ENCODE peak calls at places on chromosomes 2 and 18, in five cellular contexts. P is heart right ventricle, M is uterus, O is right atrium auricular region, E is NT2/D1. W is an unnamed sample. For H3K9me3, the result is how much of the 10 kb centered on the place peaks cover.

GRCh38 chr2:38497670-38498037 is 105.1 kb downstream of the HNRNPLL start:
- DNase-seq in O (no peak), E (no peak), M (no peak), P (no peak), W (no peak)

GRCh38 chr2:104028066-104028465 is 825.8 kb upstream of the POU3F3 start:
- DNase-seq in E (no peak), M (no peak), P (no peak), O (no peak), W (no peak)

GRCh38 chr2:46210063-46210462 is 87.1 kb upstream of the EPAS1 start:
- DNase-seq in P (no peak), M (no peak), O (no peak), E (no peak), W (no peak)

GRCh38 chr2:37869756-37870155 is 55.3 kb upstream of the RMDN2 start:
- DNase-seq in M (no peak), P (no peak), E (no peak), O (no peak), W (no peak)

GRCh38 chr2:101251844-101252407 is 760 bp upstream of the CNOT11 start:
- DNase-seq in O (no peak), P (no peak), E (peak), M (no peak), W (peak)

GRCh38 chr18:44733069-44733753 is 52.5 kb downstream of the SETBP1 start:
- DNase-seq in O (no peak), E (no peak), P (no peak), M (no peak), W (no peak)

GRCh38 chr2:232316382-232317190 is 62.0 kb upstream of the ALPP start:
- DNase-seq in O (no peak), E (no peak), M (no peak), P (no peak), W (no peak)

GRCh38 chr2:223618172-223619035 is 16.2 kb upstream of the SCG2 start:
- DNase-seq in E (peak), M (no peak), O (no peak), P (no peak), W (no peak)

GRCh38 chr18:36539674-36540073 is 242.2 kb downstream of the FHOD3 start:
- DNase-seq in M (no peak), O (no peak), P (no peak), E (no peak), W (no peak)

GRCh38 chr2:45607701-45608100 is 3.4 kb downstream of the SRBD1 start:
- DNase-seq in O (no peak), E (peak), M (no peak), P (no peak), W (no peak)

GRCh38 chr18:59813942-59814341 is 85.9 kb upstream of the PMAIP1 start:
- DNase-seq in O (no peak), E (no peak), M (no peak), P (no peak), W (no peak)

GRCh38 chr2:8581048-8581561 is 100.8 kb upstream of the ID2 start:
- DNase-seq in P (no peak), E (no peak), M (no peak), O (peak), W (no peak)

GRCh38 chr2:133221398-133221797 is 346.9 kb downstream of the NCKAP5 start:
- DNase-seq in E (no peak), O (no peak), P (no peak), M (no peak), W (no peak)

GRCh38 chr18:75491361-75491760 is 63.9 kb upstream of the SMIM21 start:
- DNase-seq in P (no peak), O (no peak), E (no peak), M (no peak), W (no peak)

GRCh38 chr2:37923308-37924055 is 1.6 kb upstream of the RMDN2 start:
- DNase-seq in E (no peak), O (no peak), M (no peak), P (no peak), W (no peak)

GRCh38 chr2:39469807-39470206 is 32.7 kb upstream of the MAP4K3 start:
- DNase-seq in O (no peak), P (no peak), M (no peak), E (no peak), W (no peak)

GRCh38 chr2:43226955-43227829 is 786 bp upstream of the ZFP36L2 start:
- DNase-seq in O (peak), P (peak), M (peak), E (peak), W (peak)

GRCh38 chr2:140990416-140990815 is 1140.4 kb downstream of the LRP1B start:
- DNase-seq in O (no peak), E (no peak), M (no peak), P (no peak), W (no peak)

GRCh38 chr2:63056309-63057065 is 5.9 kb downstream of the OTX1 start:
- DNase-seq in M (no peak), P (no peak), O (no peak), E (no peak), W (no peak)

GRCh38 chr2:239290618-239291504 is 110.0 kb downstream of the HDAC4 start:
- DNase-seq in M (peak), P (no peak), E (no peak), O (no peak), W (no peak)

GRCh38 chr2:21915201-21915600 is 791.4 kb downstream of the TDRD15 start:
- DNase-seq in E (no peak), P (no peak), M (no peak), O (no peak), W (no peak)
- H3K9me3 ChIP-seq in E (under half), P (under half), M (under half), O (under half), W (under half)

DNA sequence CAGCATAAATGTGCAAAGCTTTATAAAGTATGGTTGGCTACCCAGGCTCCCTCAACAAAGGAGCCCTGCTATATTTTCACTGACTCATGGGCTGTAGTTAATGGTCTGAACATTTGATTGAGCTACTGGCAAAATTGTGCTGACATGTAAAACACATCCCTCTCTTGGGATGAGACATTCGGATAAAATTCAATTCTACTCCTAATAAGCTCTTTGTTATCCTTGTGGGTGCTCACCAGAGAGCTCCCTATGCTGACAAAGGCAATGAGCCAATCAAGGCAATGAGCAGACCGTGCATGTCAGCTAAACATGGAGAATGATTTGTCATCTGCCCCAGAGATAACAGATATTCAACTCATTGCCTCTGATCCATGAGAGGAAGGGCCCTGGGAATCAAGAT is 27.7 kb downstream of the SERPINB8 start:
- DNase-seq in M (no peak), E (no peak), P (no peak), O (no peak), W (no peak)
- H3K9me3 ChIP-seq in M (under half), E (under half), P (under half), O (under half), W (under half)

DNA sequence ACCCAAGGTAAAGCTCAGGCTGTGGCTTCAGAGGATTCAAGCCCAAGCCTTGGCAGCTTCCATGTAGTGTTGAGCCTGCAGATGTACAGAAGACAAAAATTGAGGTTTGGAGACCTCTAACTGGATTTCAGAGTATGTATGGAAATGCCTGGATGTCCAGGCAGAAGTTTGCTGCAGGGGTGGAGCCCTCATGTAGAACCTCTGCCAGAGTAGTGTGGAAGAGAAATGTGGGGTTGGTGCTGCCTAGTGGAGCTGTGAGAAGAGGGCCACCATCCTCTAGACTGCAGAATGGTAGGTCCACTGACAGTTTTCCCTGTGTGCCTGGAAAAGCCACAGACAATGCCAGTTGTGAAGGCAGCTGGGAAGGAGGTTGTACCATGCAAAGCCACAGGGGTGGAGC is 239.9 kb downstream of the SPAG16 start:
- DNase-seq in E (no peak), O (no peak), M (no peak), P (no peak), W (no peak)
- H3K9me3 ChIP-seq in E (under half), O (under half), M (under half), P (under half), W (under half)

GRCh38 chr18:80023173-80023572 is 11.1 kb upstream of the RBFA start:
- DNase-seq in P (no peak), O (no peak), E (peak), M (no peak), W (no peak)
- H3K9me3 ChIP-seq in P (half or more), O (half or more), E (half or more), M (under half), W (under half)

GRCh38 chr2:172525601-172526000 is 30.3 kb upstream of the PDK1 start:
- DNase-seq in P (no peak), O (no peak), E (no peak), M (no peak), W (no peak)
- H3K9me3 ChIP-seq in P (under half), O (under half), E (under half), M (under half), W (under half)

GRCh38 chr2:457287-457686 is 169.4 kb upstream of the ALKAL2 start:
- DNase-seq in M (no peak), O (no peak), E (no peak), P (no peak), W (no peak)
- H3K9me3 ChIP-seq in M (under half), O (under half), E (under half), P (under half), W (under half)

DNA sequence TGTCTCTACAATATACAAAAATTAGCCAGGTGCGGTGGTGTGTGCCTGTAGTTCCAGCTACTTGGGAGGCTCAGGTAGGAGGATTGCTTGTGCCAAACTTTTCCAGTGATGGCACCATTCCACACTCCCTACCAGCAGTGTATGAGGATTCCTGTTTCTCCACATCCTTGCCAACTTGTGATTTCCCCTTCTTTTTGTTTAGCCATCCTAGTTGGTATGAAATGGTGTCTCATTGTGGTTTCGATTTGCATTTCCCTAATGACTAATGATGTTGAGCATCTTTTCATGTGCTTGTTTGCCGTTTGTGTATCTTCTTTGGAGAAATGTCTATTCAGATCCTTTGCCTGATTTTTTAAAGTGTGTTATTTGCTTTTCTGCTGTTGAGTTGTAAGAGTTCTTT is 41.0 kb downstream of the EPB41L5 start:
- DNase-seq in O (no peak), M (no peak), E (no peak), P (no peak), W (no peak)
- H3K9me3 ChIP-seq in O (under half), M (under half), E (under half), P (under half), W (under half)

DNA sequence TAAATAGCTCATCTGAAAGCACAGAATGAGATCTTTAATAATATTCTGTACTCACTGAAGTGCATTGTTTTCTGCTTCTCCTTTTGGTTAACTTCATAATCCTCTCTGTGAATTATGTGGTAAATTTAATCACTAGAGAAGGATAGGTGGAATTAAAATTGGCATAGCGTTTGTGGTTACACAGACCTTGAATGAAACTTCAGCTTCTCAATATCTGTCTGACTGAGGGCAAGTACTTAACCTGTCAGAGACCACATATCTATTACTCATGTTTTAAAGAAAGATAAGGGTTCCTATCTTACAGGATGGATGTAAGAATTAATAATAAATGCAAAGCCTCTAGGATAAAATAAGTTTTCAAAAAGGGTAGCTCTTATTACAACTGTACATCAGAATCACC is 861.8 kb downstream of the TRIB2 start:
- DNase-seq in M (no peak), E (no peak), P (no peak), O (no peak), W (no peak)
- H3K9me3 ChIP-seq in M (under half), E (under half), P (under half), O (under half), W (under half)

DNA sequence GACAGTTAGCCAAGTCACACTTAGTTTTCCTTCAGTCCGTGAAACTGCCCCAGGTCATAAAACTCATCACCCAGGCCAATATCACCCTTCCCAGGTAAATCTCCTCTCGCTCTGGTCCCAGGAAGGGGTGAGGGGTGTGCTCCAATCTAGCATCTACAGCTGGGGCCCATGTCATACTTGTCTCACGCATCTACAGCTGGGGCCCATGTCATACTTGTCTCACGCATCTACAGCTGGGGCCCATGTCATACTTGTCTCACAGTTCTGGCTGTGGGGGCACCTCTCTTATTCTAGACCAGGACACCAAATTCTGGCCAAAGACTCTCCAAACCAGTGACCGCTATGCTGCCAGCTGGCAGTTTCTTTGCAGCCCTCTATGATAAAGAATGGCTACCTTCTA is 123.3 kb upstream of the DLGAP1 start:
- DNase-seq in P (no peak), E (no peak), M (no peak), O (no peak), W (no peak)
- H3K9me3 ChIP-seq in P (under half), E (under half), M (under half), O (under half), W (under half)

GRCh38 chr2:95695613-95696012 is 103.8 kb downstream of the TRIM43 start:
- DNase-seq in P (peak), M (peak), O (peak), E (no peak), W (no peak)
- H3K9me3 ChIP-seq in P (under half), M (under half), O (under half), E (under half), W (under half)